ENCODE peak calls at places on chromosomes 2 and 18, in five cellular contexts. L is WTC11, H is H1, P is HepG2, C is K562. D is an unnamed sample.

GRCh38 chr2:160293401-160293911 is 93.4 kb upstream of the ITGB6 start:
- DNase-seq in L (no peak), H (no peak), P (no peak), C (no peak), D (no peak)

GRCh38 chr2:174697267-174697666 is 67.0 kb downstream of the CHRNA1 start:
- DNase-seq in L (peak), H (peak), P (peak), C (peak), D (no peak)

GRCh38 chr2:192655916-192656315 is 461.2 kb upstream of the TMEFF2 start:
- DNase-seq in L (no peak), H (no peak), P (no peak), C (no peak), D (no peak)

GRCh38 chr2:236264256-236264655 is at the start of gene ASB18:
- DNase-seq in L (no peak), H (no peak), P (no peak), C (no peak), D (no peak)

GRCh38 chr18:3447035-3447894 is 2.7 kb upstream of the TGIF1 start:
- DNase-seq in L (peak), H (peak), P (no peak), C (peak), D (no peak)

GRCh38 chr2:223941579-223942277 is 3.4 kb downstream of the WDFY1 start:
- DNase-seq in L (no peak), H (no peak), P (no peak), C (no peak), D (peak)

GRCh38 chr2:207073791-207074678 is 91.7 kb downstream of the KLF7 start:
- DNase-seq in L (no peak), H (no peak), P (no peak), C (no peak), D (no peak)

GRCh38 chr18:49959176-49959575 is 145.8 kb upstream of the ACAA2 start:
- DNase-seq in L (no peak), H (no peak), P (no peak), C (no peak), D (peak)

GRCh38 chr2:211014376-211014775 is 458.0 kb downstream of the CPS1 start:
- DNase-seq in L (no peak), H (no peak), P (peak), C (no peak), D (no peak)

GRCh38 chr2:74457549-74458131 is 598 bp upstream of the WBP1 start:
- DNase-seq in L (peak), H (peak), P (peak), C (no peak), D (no peak)

GRCh38 chr2:179861777-179862117 is 335 bp upstream of the ZNF385B start:
- DNase-seq in L (peak), H (no peak), P (no peak), C (no peak), D (no peak)

GRCh38 chr2:31379102-31379501 is 35.4 kb downstream of the XDH start:
- DNase-seq in L (no peak), H (no peak), P (no peak), C (no peak), D (no peak)

GRCh38 chr2:105806994-105807393 is 62.3 kb downstream of the NCK2 start:
- DNase-seq in L (no peak), H (peak), P (no peak), C (no peak), D (no peak)

GRCh38 chr2:135144343-135144742 is 92.3 kb downstream of the RAB3GAP1 start:
- DNase-seq in L (no peak), H (no peak), P (no peak), C (no peak), D (no peak)

GRCh38 chr2:105896765-105897163 is 152.1 kb downstream of the NCK2 start:
- DNase-seq in L (no peak), H (no peak), P (peak), C (peak), D (no peak)

GRCh38 chr2:190765386-190766173 is 115.0 kb upstream of the GLS start:
- DNase-seq in L (no peak), H (no peak), P (no peak), C (peak), D (no peak)

GRCh38 chr2:203650860-203651613 is 55.4 kb upstream of the CD28 start:
- DNase-seq in L (no peak), H (no peak), P (peak), C (peak), D (no peak)

GRCh38 chr2:222862915-222863544 is 2.2 kb downstream of the ACSL3 start:
- DNase-seq in L (no peak), H (no peak), P (no peak), C (no peak), D (no peak)

GRCh38 chr2:11254100-11254536 is 90.3 kb downstream of the ROCK2 start:
- DNase-seq in L (no peak), H (no peak), P (peak), C (no peak), D (no peak)

GRCh38 chr2:11256166-11256565 is 88.3 kb downstream of the ROCK2 start:
- DNase-seq in L (no peak), H (no peak), P (no peak), C (no peak), D (no peak)

GRCh38 chr2:11260979-11261378 is 83.5 kb downstream of the ROCK2 start:
- DNase-seq in L (no peak), H (no peak), P (no peak), C (no peak), D (no peak)

GRCh38 chr2:11257983-11258382 is 86.5 kb downstream of the ROCK2 start:
- DNase-seq in L (no peak), H (no peak), P (no peak), C (no peak), D (no peak)

DNA sequence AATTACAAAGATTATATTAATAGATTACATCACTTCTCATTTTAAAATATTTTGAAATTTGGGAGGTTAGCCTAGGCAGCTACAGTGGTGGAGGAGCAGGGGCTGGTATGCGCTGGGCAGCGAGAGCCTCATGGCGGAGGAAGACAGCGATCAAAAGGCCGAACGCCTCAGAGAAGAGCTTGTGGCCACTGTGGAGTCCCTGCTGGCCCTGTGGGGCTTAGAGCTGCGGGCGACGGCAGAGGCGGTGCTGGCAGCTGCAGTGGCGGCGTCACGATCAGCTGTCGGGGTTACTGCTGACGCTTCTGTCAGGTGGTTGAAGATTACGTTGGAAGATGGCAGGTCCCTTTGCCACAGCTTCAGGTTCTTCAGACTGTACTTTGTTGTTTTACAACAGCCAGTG is 87.4 kb downstream of the ROCK2 start:
- DNase-seq in L (peak), H (no peak), P (no peak), C (no peak), D (no peak)
- TF ChIP-seq ATF2 in L (no peak), H (no peak), P (no peak), C (no peak), D (no peak)

GRCh38 chr2:128599700-128600099 is 281.0 kb upstream of the HS6ST1 start:
- DNase-seq in L (no peak), H (no peak), P (no peak), C (no peak), D (no peak)

GRCh38 chr2:128602699-128603101 is 284.0 kb upstream of the HS6ST1 start:
- DNase-seq in L (no peak), H (no peak), P (no peak), C (no peak), D (no peak)

GRCh38 chr2:128602038-128602698 is 283.5 kb upstream of the HS6ST1 start:
- DNase-seq in L (no peak), H (no peak), P (no peak), C (no peak), D (no peak)

GRCh38 chr2:128600606-128601297 is 282.1 kb upstream of the HS6ST1 start:
- DNase-seq in L (no peak), H (no peak), P (no peak), C (no peak), D (no peak)

GRCh38 chr2:128601298-128602037 is 282.8 kb upstream of the HS6ST1 start:
- DNase-seq in L (no peak), H (no peak), P (no peak), C (no peak), D (no peak)
- TF ChIP-seq CTCF in L (no peak), H (peak), P (no peak), C (no peak), D (no peak)

GRCh38 chr18:36309436-36310391 is 12.2 kb downstream of the FHOD3 start:
- DNase-seq in L (no peak), H (peak), P (no peak), C (peak), D (no peak)
- TF ChIP-seq ATF2 in L (no peak), H (no peak), P (no peak), C (no peak), D (no peak)

GRCh38 chr2:231685349-231686191 is 22.8 kb upstream of the PTMA start:
- DNase-seq in L (peak), H (no peak), P (peak), C (no peak), D (no peak)
- TF ChIP-seq CTCF in L (peak), H (no peak), P (peak), C (peak), D (peak)

GRCh38 chr2:113965228-113965627 is 75.3 kb downstream of the ACTR3 start:
- DNase-seq in L (no peak), H (no peak), P (no peak), C (no peak), D (no peak)

GRCh38 chr2:113964436-113964835 is 74.5 kb downstream of the ACTR3 start:
- DNase-seq in L (no peak), H (no peak), P (no peak), C (no peak), D (no peak)

GRCh38 chr2:113963965-113964364 is 74.1 kb downstream of the ACTR3 start:
- DNase-seq in L (no peak), H (no peak), P (no peak), C (no peak), D (no peak)

GRCh38 chr2:113961000-113961399 is 71.1 kb downstream of the ACTR3 start:
- DNase-seq in L (no peak), H (no peak), P (no peak), C (no peak), D (no peak)

GRCh38 chr2:113962692-113963480 is 73.0 kb downstream of the ACTR3 start:
- DNase-seq in L (no peak), H (no peak), P (no peak), C (no peak), D (no peak)
- TF ChIP-seq ATF2 in L (no peak), H (no peak), P (no peak), C (no peak), D (no peak)

D was measured in GM12878.